ENCODE peak calls at places on chromosomes 11 and 22, in eight cellular contexts. One of them, this sample, is unnamed.

GRCh38 chr11:129278586-129279319 is 86.6 kb upstream of the ARHGAP32 start:
- DNase-seq in NAMALWA: no peak
- DNase-seq in activated T-helper 1 cell treated with anti-CD3 and anti-CD28 coated beads, Interleukin-2, amount 50 U/mL, for 16 hours: no peak
- DNase-seq in left ventricle myocardium superior: peak
- DNase-seq in amniotic stem cell: no peak
- DNase-seq in fibroblast of pulmonary artery: no peak
- DNase-seq in mesothelial cell of epicardium: no peak
- DNase-seq in EL: peak
- DNase-seq in this sample: no peak

GRCh38 chr22:46071451-46072029 is 78.8 kb upstream of the PPARA start:
- DNase-seq in NAMALWA: no peak
- DNase-seq in activated T-helper 1 cell treated with anti-CD3 and anti-CD28 coated beads, Interleukin-2, amount 50 U/mL, for 16 hours: peak
- DNase-seq in left ventricle myocardium superior: peak
- DNase-seq in amniotic stem cell: peak
- DNase-seq in fibroblast of pulmonary artery: peak
- DNase-seq in mesothelial cell of epicardium: peak
- DNase-seq in EL: peak
- DNase-seq in this sample: peak

GRCh38 chr11:66068154-66068821 is 1.8 kb upstream of the PACS1 start:
- DNase-seq in NAMALWA: peak
- DNase-seq in activated T-helper 1 cell treated with anti-CD3 and anti-CD28 coated beads, Interleukin-2, amount 50 U/mL, for 16 hours: peak
- DNase-seq in left ventricle myocardium superior: peak
- DNase-seq in amniotic stem cell: peak
- DNase-seq in fibroblast of pulmonary artery: peak
- DNase-seq in mesothelial cell of epicardium: peak
- DNase-seq in EL: peak
- DNase-seq in this sample: peak

GRCh38 chr11:88552377-88553029 is 215.0 kb upstream of the CTSC start:
- DNase-seq in NAMALWA: peak
- DNase-seq in activated T-helper 1 cell treated with anti-CD3 and anti-CD28 coated beads, Interleukin-2, amount 50 U/mL, for 16 hours: no peak
- DNase-seq in left ventricle myocardium superior: no peak
- DNase-seq in amniotic stem cell: no peak
- DNase-seq in fibroblast of pulmonary artery: peak
- DNase-seq in mesothelial cell of epicardium: no peak
- DNase-seq in EL: peak
- DNase-seq in this sample: no peak

GRCh38 chr11:18540207-18541009 is 13.7 kb upstream of the TSG101 start:
- DNase-seq in NAMALWA: peak
- DNase-seq in activated T-helper 1 cell treated with anti-CD3 and anti-CD28 coated beads, Interleukin-2, amount 50 U/mL, for 16 hours: no peak
- DNase-seq in left ventricle myocardium superior: no peak
- DNase-seq in amniotic stem cell: no peak
- DNase-seq in fibroblast of pulmonary artery: peak
- DNase-seq in mesothelial cell of epicardium: no peak
- DNase-seq in EL: no peak
- DNase-seq in this sample: peak

GRCh38 chr11:32116668-32117067 is 25.8 kb downstream of the RCN1 start:
- DNase-seq in NAMALWA: no peak
- DNase-seq in activated T-helper 1 cell treated with anti-CD3 and anti-CD28 coated beads, Interleukin-2, amount 50 U/mL, for 16 hours: no peak
- DNase-seq in left ventricle myocardium superior: no peak
- DNase-seq in amniotic stem cell: no peak
- DNase-seq in fibroblast of pulmonary artery: no peak
- DNase-seq in mesothelial cell of epicardium: no peak
- DNase-seq in EL: no peak
- DNase-seq in this sample: no peak

GRCh38 chr11:100528872-100529416 is 158.1 kb upstream of the ARHGAP42 start:
- DNase-seq in NAMALWA: no peak
- DNase-seq in activated T-helper 1 cell treated with anti-CD3 and anti-CD28 coated beads, Interleukin-2, amount 50 U/mL, for 16 hours: no peak
- DNase-seq in left ventricle myocardium superior: no peak
- DNase-seq in amniotic stem cell: no peak
- DNase-seq in fibroblast of pulmonary artery: no peak
- DNase-seq in mesothelial cell of epicardium: no peak
- DNase-seq in EL: no peak
- DNase-seq in this sample: no peak

GRCh38 chr22:23533328-23533762 is 46.7 kb downstream of the IGLL1 start:
- DNase-seq in NAMALWA: no peak
- DNase-seq in activated T-helper 1 cell treated with anti-CD3 and anti-CD28 coated beads, Interleukin-2, amount 50 U/mL, for 16 hours: no peak
- DNase-seq in left ventricle myocardium superior: no peak
- DNase-seq in amniotic stem cell: no peak
- DNase-seq in fibroblast of pulmonary artery: peak
- DNase-seq in mesothelial cell of epicardium: peak
- DNase-seq in EL: peak
- DNase-seq in this sample: peak

GRCh38 chr11:102495161-102496042 is 35.1 kb downstream of the MMP7 start:
- DNase-seq in NAMALWA: peak
- DNase-seq in activated T-helper 1 cell treated with anti-CD3 and anti-CD28 coated beads, Interleukin-2, amount 50 U/mL, for 16 hours: no peak
- DNase-seq in left ventricle myocardium superior: no peak
- DNase-seq in amniotic stem cell: peak
- DNase-seq in fibroblast of pulmonary artery: peak
- DNase-seq in mesothelial cell of epicardium: no peak
- DNase-seq in EL: peak
- DNase-seq in this sample: peak

GRCh38 chr11:45771194-45771941 is 33.6 kb upstream of the SLC35C1 start:
- DNase-seq in NAMALWA: peak
- DNase-seq in activated T-helper 1 cell treated with anti-CD3 and anti-CD28 coated beads, Interleukin-2, amount 50 U/mL, for 16 hours: peak
- DNase-seq in left ventricle myocardium superior: peak
- DNase-seq in amniotic stem cell: no peak
- DNase-seq in fibroblast of pulmonary artery: peak
- DNase-seq in mesothelial cell of epicardium: no peak
- DNase-seq in EL: peak
- DNase-seq in this sample: peak

GRCh38 chr22:42991010-42991651 is 23.8 kb downstream of the PACSIN2 start:
- DNase-seq in NAMALWA: no peak
- DNase-seq in activated T-helper 1 cell treated with anti-CD3 and anti-CD28 coated beads, Interleukin-2, amount 50 U/mL, for 16 hours: no peak
- DNase-seq in left ventricle myocardium superior: no peak
- DNase-seq in amniotic stem cell: no peak
- DNase-seq in fibroblast of pulmonary artery: peak
- DNase-seq in mesothelial cell of epicardium: no peak
- DNase-seq in EL: peak
- DNase-seq in this sample: no peak

GRCh38 chr11:8799273-8799672 is 111.7 kb upstream of the AKIP1 start:
- DNase-seq in NAMALWA: no peak
- DNase-seq in activated T-helper 1 cell treated with anti-CD3 and anti-CD28 coated beads, Interleukin-2, amount 50 U/mL, for 16 hours: no peak
- DNase-seq in left ventricle myocardium superior: no peak
- DNase-seq in amniotic stem cell: no peak
- DNase-seq in fibroblast of pulmonary artery: no peak
- DNase-seq in mesothelial cell of epicardium: no peak
- DNase-seq in EL: no peak
- DNase-seq in this sample: no peak

GRCh38 chr11:57303280-57303989 is 21.3 kb downstream of the TNKS1BP1 start:
- DNase-seq in NAMALWA: no peak
- DNase-seq in activated T-helper 1 cell treated with anti-CD3 and anti-CD28 coated beads, Interleukin-2, amount 50 U/mL, for 16 hours: no peak
- DNase-seq in left ventricle myocardium superior: no peak
- DNase-seq in amniotic stem cell: no peak
- DNase-seq in fibroblast of pulmonary artery: no peak
- DNase-seq in mesothelial cell of epicardium: no peak
- DNase-seq in EL: no peak
- DNase-seq in this sample: no peak

GRCh38 chr11:1228183-1228821 is 5.4 kb downstream of the MUC5B start:
- DNase-seq in NAMALWA: no peak
- DNase-seq in activated T-helper 1 cell treated with anti-CD3 and anti-CD28 coated beads, Interleukin-2, amount 50 U/mL, for 16 hours: no peak
- DNase-seq in left ventricle myocardium superior: peak
- DNase-seq in amniotic stem cell: no peak
- DNase-seq in fibroblast of pulmonary artery: no peak
- DNase-seq in mesothelial cell of epicardium: peak
- DNase-seq in EL: no peak
- DNase-seq in this sample: no peak

GRCh38 chr11:363948-364761 is 5.1 kb upstream of the B4GALNT4 start:
- DNase-seq in NAMALWA: peak
- DNase-seq in activated T-helper 1 cell treated with anti-CD3 and anti-CD28 coated beads, Interleukin-2, amount 50 U/mL, for 16 hours: peak
- DNase-seq in left ventricle myocardium superior: no peak
- DNase-seq in amniotic stem cell: no peak
- DNase-seq in fibroblast of pulmonary artery: peak
- DNase-seq in mesothelial cell of epicardium: no peak
- DNase-seq in EL: peak
- DNase-seq in this sample: peak

GRCh38 chr11:118448294-118448693 is 12.0 kb downstream of the KMT2A start:
- DNase-seq in NAMALWA: no peak
- DNase-seq in activated T-helper 1 cell treated with anti-CD3 and anti-CD28 coated beads, Interleukin-2, amount 50 U/mL, for 16 hours: no peak
- DNase-seq in left ventricle myocardium superior: no peak
- DNase-seq in amniotic stem cell: no peak
- DNase-seq in fibroblast of pulmonary artery: peak
- DNase-seq in mesothelial cell of epicardium: no peak
- DNase-seq in EL: peak
- DNase-seq in this sample: no peak